ENCODE peak calls at places on chromosome 3, in four cellular contexts. M is nephron progenitor cell, O is heart left ventricle, U is GM13976. K is an unnamed sample.

GRCh38 chr3:45145223-45145622 is 955 bp downstream of the CDCP1 start:
- DNase-seq in U (no peak), O (no peak), M (no peak), K (no peak)

GRCh38 chr3:11386413-11387155 is 114.4 kb downstream of the ATG7 start:
- DNase-seq in U (no peak), M (no peak), O (no peak), K (no peak)

GRCh38 chr3:82202254-82202653 is 440.8 kb upstream of the GBE1 start:
- DNase-seq in M (no peak), O (no peak), U (no peak), K (no peak)

GRCh38 chr3:155647988-155648591 is 96.8 kb downstream of the PLCH1 start:
- DNase-seq in M (no peak), U (no peak), O (no peak), K (no peak)

GRCh38 chr3:175091426-175092114 is 232.4 kb downstream of the NAALADL2 start:
- DNase-seq in U (no peak), O (no peak), M (no peak), K (no peak)

GRCh38 chr3:66597316-66597863 is 96.6 kb upstream of the LRIG1 start:
- DNase-seq in U (no peak), M (no peak), O (no peak), K (no peak)

GRCh38 chr3:193145248-193145647 is 95.8 kb upstream of the PLAAT1 start:
- DNase-seq in M (no peak), O (no peak), U (no peak), K (no peak)

GRCh38 chr3:127151992-127152391 is 40.9 kb upstream of the PRR23E start:
- DNase-seq in M (no peak), U (no peak), O (no peak), K (no peak)

GRCh38 chr3:183812746-183813445 is 12.5 kb downstream of the MAP6D1 start:
- DNase-seq in O (no peak), M (no peak), U (no peak), K (no peak)

GRCh38 chr3:173932624-173933023 is 535.1 kb downstream of the NLGN1 start:
- DNase-seq in M (no peak), U (no peak), O (no peak), K (no peak)

GRCh38 chr3:126541628-126542339 is 16.9 kb downstream of the C3orf22 start:
- DNase-seq in M (no peak), U (no peak), O (peak), K (no peak)

GRCh38 chr3:47362704-47363103 is 18.1 kb upstream of the PTPN23 start:
- DNase-seq in M (no peak), O (no peak), U (no peak), K (no peak)

GRCh38 chr3:132164469-132165092 is 129.8 kb upstream of the CPNE4 start:
- DNase-seq in U (no peak), O (no peak), M (no peak), K (no peak)

GRCh38 chr3:133474251-133474801 is 74.5 kb downstream of the BFSP2 start:
- DNase-seq in M (no peak), O (peak), U (no peak), K (no peak)

GRCh38 chr3:195080571-195081141 is 190.3 kb downstream of the XXYLT1 start:
- DNase-seq in M (peak), O (peak), U (no peak), K (no peak)

GRCh38 chr3:30620402-30621360 is 14.3 kb downstream of the TGFBR2 start:
- DNase-seq in M (no peak), O (no peak), U (no peak), K (no peak)

GRCh38 chr3:130604806-130605205 is 87.8 kb downstream of the COL6A6 start:
- DNase-seq in U (no peak), M (no peak), O (no peak), K (no peak)

GRCh38 chr3:131705558-131706051 is 202.8 kb upstream of the MRPL3 start:
- DNase-seq in U (no peak), M (no peak), O (no peak), K (no peak)

GRCh38 chr3:24375947-24376384 is 118.7 kb downstream of the THRB start:
- DNase-seq in O (no peak), U (no peak), M (no peak), K (no peak)